ENCODE peak calls at places on chromosome 10, in four cellular contexts. F, Y, L and T are unnamed samples.

GRCh38 chr10:17831326-17831725 is 22.2 kb downstream of the MRC1 start:
- DNase-seq in Y (no peak), F (no peak), L (no peak), T (no peak)

GRCh38 chr10:48606530-48607355 is 1.9 kb upstream of the ARHGAP22 start:
- DNase-seq in L (peak), Y (no peak), F (no peak), T (peak)

GRCh38 chr10:44479306-44479705 is 94.4 kb upstream of the CXCL12 start:
- DNase-seq in L (no peak), F (no peak), Y (no peak), T (no peak)

GRCh38 chr10:46327685-46328084 is 40.9 kb downstream of the ANTXRL start:
- DNase-seq in Y (no peak), F (no peak), L (no peak), T (no peak)

GRCh38 chr10:79483948-79484347 is 28.4 kb upstream of the EIF5AL1 start:
- DNase-seq in Y (peak), F (no peak), L (peak), T (no peak)

GRCh38 chr10:77073066-77073960 is 564.3 kb downstream of the KCNMA1 start:
- DNase-seq in L (peak), F (no peak), Y (peak), T (peak)

GRCh38 chr10:123146013-123146891 is 1.7 kb upstream of the HMX2 start:
- DNase-seq in F (no peak), L (no peak), Y (no peak), T (peak)

GRCh38 chr10:21423338-21423737 is 102.1 kb downstream of the SKIDA1 start:
- DNase-seq in F (no peak), L (no peak), Y (no peak), T (no peak)

GRCh38 chr10:48612241-48612943 is 7.5 kb upstream of the ARHGAP22 start:
- DNase-seq in L (no peak), F (no peak), Y (no peak), T (peak)

GRCh38 chr10:97863808-97864207 is 14.2 kb downstream of the GOLGA7B start:
- DNase-seq in F (no peak), Y (no peak), L (no peak), T (no peak)

GRCh38 chr10:3716093-3716492 is 68.9 kb downstream of the KLF6 start:
- DNase-seq in L (no peak), F (no peak), Y (no peak), T (peak)

GRCh38 chr10:53536322-53536721 is 763.7 kb upstream of the MBL2 start:
- DNase-seq in F (no peak), Y (no peak), L (no peak), T (no peak)

GRCh38 chr10:10780746-10781145 is 236.9 kb upstream of the CELF2 start:
- DNase-seq in Y (no peak), F (no peak), L (no peak), T (no peak)

GRCh38 chr10:71434760-71435394 is 38.2 kb downstream of the CDH23 start:
- DNase-seq in L (no peak), Y (no peak), F (no peak), T (no peak)

GRCh38 chr10:54797636-54798395 is 3.2 kb downstream of the PCDH15 start:
- DNase-seq in L (no peak), F (no peak), Y (no peak), T (no peak)

GRCh38 chr10:71396084-71396713 is 521 bp upstream of the CDH23 start:
- DNase-seq in Y (no peak), L (peak), F (peak), T (no peak)

GRCh38 chr10:21527634-21528451 is 2.4 kb upstream of the SKIDA1 start:
- DNase-seq in Y (no peak), F (no peak), L (no peak), T (no peak)

GRCh38 chr10:50540069-50540825 is 83.5 kb downstream of the SGMS1 start:
- DNase-seq in L (no peak), Y (no peak), F (no peak), T (no peak)

GRCh38 chr10:109931153-109931552 is 7.8 kb upstream of the XPNPEP1 start:
- DNase-seq in F (no peak), L (no peak), Y (no peak), T (no peak)

GRCh38 chr10:22341190-22341935 is 3.9 kb upstream of the SPAG6 start:
- DNase-seq in L (no peak), Y (no peak), F (peak), T (no peak)

GRCh38 chr10:35552622-35553342 is 52.4 kb upstream of the GJD4 start:
- DNase-seq in F (no peak), L (no peak), Y (no peak), T (peak)

GRCh38 chr10:5603091-5603847 is 63.1 kb downstream of the ASB13 start:
- DNase-seq in F (no peak), Y (no peak), L (no peak), T (no peak)

DNA sequence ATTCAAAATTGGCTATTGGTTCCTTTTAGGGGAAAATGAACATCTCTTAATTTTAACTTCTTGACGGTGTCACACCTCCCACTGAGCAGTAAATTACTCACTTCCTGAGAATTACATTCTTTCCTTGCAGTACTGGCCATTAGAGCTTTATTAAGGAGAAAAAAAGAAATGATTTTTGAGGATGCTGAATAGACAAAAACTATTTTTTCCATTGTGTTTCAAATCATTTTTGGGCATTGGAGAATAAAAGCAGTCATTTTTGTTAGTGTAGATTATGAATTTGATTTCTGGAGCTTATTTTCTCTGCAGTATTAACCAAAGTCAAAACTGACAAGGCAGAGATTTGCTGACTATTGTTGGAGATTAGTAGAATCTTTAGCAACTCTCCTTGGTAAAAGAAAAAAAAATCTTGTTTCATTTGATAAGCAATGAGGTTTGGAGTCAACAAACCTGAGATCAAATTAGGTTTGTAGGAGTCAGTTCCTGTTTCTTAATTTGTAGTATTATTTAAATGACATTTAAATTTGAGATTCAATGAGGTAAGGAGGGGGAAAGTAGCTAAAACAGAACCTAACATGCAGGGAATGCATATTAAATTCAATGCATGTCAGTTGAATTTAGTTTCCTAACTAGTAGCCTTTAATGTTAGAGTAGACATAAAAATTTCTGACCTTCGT is 70.6 kb downstream of the AP3M1 start:
- DNase-seq in Y (no peak), L (no peak), F (no peak), T (no peak)
- TF ChIP-seq EP300 in Y (no peak), L (no peak), F (no peak), T (no peak)

GRCh38 chr10:62794306-62794705 is 10.2 kb upstream of the ADO start:
- DNase-seq in F (no peak), Y (no peak), L (no peak), T (no peak)
- H3K4me3 ChIP-seq in F (no peak), Y (no peak), L (no peak), T (no peak)

GRCh38 chr10:95550073-95550672 is 11.0 kb downstream of the SORBS1 start:
- DNase-seq in Y (no peak), F (no peak), L (no peak), T (no peak)

GRCh38 chr10:95556994-95557767 is 4.0 kb downstream of the SORBS1 start:
- DNase-seq in L (no peak), F (no peak), Y (no peak), T (no peak)

GRCh38 chr10:95547791-95548435 is 13.3 kb downstream of the SORBS1 start:
- DNase-seq in F (no peak), Y (no peak), L (no peak), T (no peak)

GRCh38 chr10:95553674-95554073 is 7.5 kb downstream of the SORBS1 start:
- DNase-seq in L (no peak), F (no peak), Y (no peak), T (no peak)

DNA sequence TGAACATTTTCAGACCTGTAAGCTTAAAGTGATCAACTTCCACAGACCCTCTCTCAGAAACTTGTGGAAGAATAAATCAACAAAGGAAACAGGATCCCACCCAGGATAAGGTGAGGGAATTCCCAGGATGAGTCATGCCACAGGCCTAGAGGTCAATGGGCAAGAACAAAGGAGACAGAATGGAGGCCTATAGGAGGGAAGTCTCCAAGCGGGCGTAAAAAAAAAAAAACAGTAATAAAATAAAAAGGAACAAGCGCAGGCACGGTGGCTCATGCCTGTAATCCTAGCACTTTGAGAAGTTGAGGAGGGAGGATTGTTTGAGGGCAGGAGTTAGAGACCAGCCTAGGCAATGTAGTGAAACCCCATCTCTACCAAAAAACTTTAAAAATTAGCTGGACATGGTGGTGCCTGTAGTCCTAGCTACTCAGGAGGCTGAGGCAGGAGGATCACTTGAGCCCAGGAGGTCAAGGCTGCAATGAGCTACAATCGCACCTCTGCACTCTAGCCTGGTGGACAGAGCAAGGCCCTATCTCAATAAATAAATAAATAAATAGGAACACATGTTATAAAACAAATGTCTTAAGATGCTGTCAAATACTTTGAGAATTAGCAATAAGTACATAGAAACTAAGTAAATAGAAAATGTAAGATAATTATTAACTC is 8.4 kb downstream of the SORBS1 start:
- DNase-seq in F (peak), Y (no peak), L (no peak), T (no peak)
- TF ChIP-seq EP300 in F (no peak), Y (no peak), L (no peak), T (no peak)

DNA sequence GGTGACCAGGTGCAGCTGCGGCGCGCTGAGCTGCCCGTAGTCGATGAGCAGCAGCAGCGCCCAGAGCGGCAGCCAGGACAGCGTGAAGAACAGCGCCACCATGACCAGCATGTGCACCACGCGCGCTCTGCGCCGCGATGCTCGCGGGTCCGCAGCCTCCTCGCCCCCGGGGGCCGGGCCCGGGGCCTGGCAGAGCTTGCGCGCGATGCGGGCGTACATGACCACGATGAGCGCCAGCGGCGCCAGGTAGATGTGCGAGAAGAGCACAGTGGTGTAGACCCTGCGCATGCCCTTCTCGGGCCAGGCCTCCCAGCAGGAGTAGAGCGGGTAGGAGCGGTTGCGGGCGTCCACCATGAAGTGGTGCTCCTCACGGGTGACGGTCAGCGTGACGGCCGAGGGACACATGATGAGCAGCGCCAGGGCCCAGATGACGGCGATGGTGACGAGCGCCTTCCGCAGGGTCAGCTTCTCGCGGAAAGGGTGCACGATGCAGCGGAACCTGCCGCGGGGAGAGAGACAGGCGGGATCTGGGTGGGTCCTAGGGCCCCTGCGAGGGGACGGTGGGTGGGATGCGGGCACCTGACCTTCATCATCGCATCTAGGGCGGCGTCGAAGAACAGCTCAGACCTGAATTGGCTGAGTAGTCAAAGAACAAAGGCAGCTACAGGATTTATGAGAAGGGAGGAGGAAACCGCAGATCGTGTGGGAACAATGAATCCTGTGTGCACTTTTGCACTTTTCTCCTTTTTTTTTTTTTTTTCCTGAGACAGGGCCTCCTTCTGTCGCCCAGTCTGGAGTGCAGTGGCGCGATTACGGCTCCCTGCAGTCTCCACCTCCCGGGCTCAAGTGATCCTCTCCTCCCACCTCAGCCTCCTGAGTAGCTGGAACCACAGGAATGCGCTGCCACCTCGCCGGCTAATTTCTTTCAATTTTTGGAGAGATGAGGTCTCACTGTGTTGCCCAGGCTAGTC is 22.4 kb upstream of the PPA1 start:
- DNase-seq in Y (no peak), L (no peak), F (no peak), T (no peak)
- H3K4me3 ChIP-seq in Y (peak), L (peak), F (no peak), T (peak)

GRCh38 chr10:7425691-7426090 is 14.9 kb upstream of the SFMBT2 start:
- DNase-seq in L (no peak), Y (no peak), F (no peak), T (no peak)

GRCh38 chr10:7421519-7421918 is 10.7 kb upstream of the SFMBT2 start:
- DNase-seq in Y (no peak), F (no peak), L (no peak), T (no peak)

GRCh38 chr10:7426349-7426748 is 15.5 kb upstream of the SFMBT2 start:
- DNase-seq in Y (no peak), L (no peak), F (no peak), T (no peak)

GRCh38 chr10:7423521-7423920 is 12.7 kb upstream of the SFMBT2 start:
- DNase-seq in F (no peak), L (no peak), Y (no peak), T (no peak)

GRCh38 chr10:7424315-7424714 is 13.5 kb upstream of the SFMBT2 start:
- DNase-seq in Y (no peak), F (no peak), L (no peak), T (no peak)
- TF ChIP-seq EP300 in Y (no peak), F (no peak), L (no peak), T (no peak)

GRCh38 chr10:101694674-101695403 is at the start of gene FBXW4:
- DNase-seq in F (peak), L (peak), Y (no peak), T (no peak)

GRCh38 chr10:101694056-101694673 is 805 bp downstream of the FBXW4 start:
- DNase-seq in Y (peak), L (peak), F (peak), T (peak)

GRCh38 chr10:101695404-101695732 is 398 bp upstream of the FBXW4 start:
- DNase-seq in L (no peak), F (no peak), Y (no peak), T (no peak)

GRCh38 chr10:101691081-101691480 is 3.9 kb downstream of the FBXW4 start:
- DNase-seq in F (no peak), Y (no peak), L (no peak), T (no peak)

DNA sequence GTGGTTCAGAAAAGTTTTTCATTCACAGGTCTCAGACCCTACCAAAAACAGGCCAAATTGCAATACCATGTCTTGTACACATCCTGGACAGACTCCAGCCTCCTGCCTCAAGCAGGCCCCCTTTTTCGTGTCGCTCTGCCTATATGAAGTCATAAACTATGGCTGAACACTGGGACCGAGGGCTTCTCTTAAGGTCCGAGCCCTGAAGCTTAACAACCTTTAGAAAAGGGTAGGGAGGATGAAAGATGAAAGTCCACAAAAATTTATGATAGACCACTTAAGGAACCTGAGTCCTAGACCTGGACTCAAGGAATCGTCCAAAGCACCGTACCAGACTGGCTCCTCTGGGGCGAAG is 1.3 kb downstream of the FBXW4 start:
- DNase-seq in F (peak), L (no peak), Y (no peak), T (no peak)
- H3K4me3 ChIP-seq in F (peak), L (peak), Y (peak), T (peak)